ENCODE peak calls at places on chromosomes 1 and 21, in eight cellular contexts. One of them, this sample, is unnamed.

GRCh38 chr1:119747451-119747850 is 21.3 kb downstream of the HMGCS2 start:
- DNase-seq in HFF-Myc: no peak
- DNase-seq in HCT116: no peak
- DNase-seq in pons: no peak
- DNase-seq in NCI-H1105: no peak
- DNase-seq in SK-N-SH: no peak
- DNase-seq in HTR-8/SVneo: no peak
- DNase-seq in AG08396: no peak
- DNase-seq in this sample: no peak

GRCh38 chr1:109625601-109626560 is 6.2 kb downstream of the AMPD2 start:
- DNase-seq in HFF-Myc: no peak
- DNase-seq in pons: no peak
- DNase-seq in HCT116: no peak
- DNase-seq in SK-N-SH: peak
- DNase-seq in NCI-H1105: no peak
- DNase-seq in AG08396: no peak
- DNase-seq in HTR-8/SVneo: no peak
- DNase-seq in this sample: no peak

GRCh38 chr1:182206628-182207239 is 145.2 kb upstream of the ZNF648 start:
- DNase-seq in HTR-8/SVneo: no peak
- DNase-seq in HFF-Myc: no peak
- DNase-seq in NCI-H1105: no peak
- DNase-seq in SK-N-SH: no peak
- DNase-seq in HCT116: no peak
- DNase-seq in AG08396: peak
- DNase-seq in pons: peak
- DNase-seq in this sample: no peak

GRCh38 chr1:24107462-24108225 is 4.3 kb downstream of the MYOM3 start:
- DNase-seq in HTR-8/SVneo: no peak
- DNase-seq in HFF-Myc: no peak
- DNase-seq in pons: no peak
- DNase-seq in SK-N-SH: no peak
- DNase-seq in HCT116: peak
- DNase-seq in AG08396: peak
- DNase-seq in NCI-H1105: no peak
- DNase-seq in this sample: no peak

GRCh38 chr1:115373305-115373704 is 35.3 kb upstream of the NGF start:
- DNase-seq in NCI-H1105: no peak
- DNase-seq in HFF-Myc: no peak
- DNase-seq in HTR-8/SVneo: peak
- DNase-seq in HCT116: no peak
- DNase-seq in AG08396: peak
- DNase-seq in SK-N-SH: no peak
- DNase-seq in pons: no peak
- DNase-seq in this sample: no peak

GRCh38 chr1:39105061-39105840 is 79.1 kb downstream of the NDUFS5 start:
- DNase-seq in AG08396: peak
- DNase-seq in HTR-8/SVneo: no peak
- DNase-seq in HFF-Myc: no peak
- DNase-seq in HCT116: no peak
- DNase-seq in NCI-H1105: peak
- DNase-seq in SK-N-SH: peak
- DNase-seq in pons: no peak
- DNase-seq in this sample: peak

GRCh38 chr1:201288007-201288406 is 4.7 kb downstream of the PKP1 start:
- DNase-seq in SK-N-SH: no peak
- DNase-seq in HCT116: no peak
- DNase-seq in AG08396: no peak
- DNase-seq in NCI-H1105: no peak
- DNase-seq in HFF-Myc: no peak
- DNase-seq in pons: no peak
- DNase-seq in HTR-8/SVneo: no peak
- DNase-seq in this sample: no peak

GRCh38 chr1:173224887-173225280 is 17.8 kb upstream of the TNFSF4 start:
- DNase-seq in HTR-8/SVneo: no peak
- DNase-seq in AG08396: no peak
- DNase-seq in SK-N-SH: no peak
- DNase-seq in HFF-Myc: no peak
- DNase-seq in pons: no peak
- DNase-seq in HCT116: no peak
- DNase-seq in NCI-H1105: no peak
- DNase-seq in this sample: no peak

GRCh38 chr1:19229828-19230325 is 19.8 kb upstream of the UBR4 start:
- DNase-seq in AG08396: no peak
- DNase-seq in NCI-H1105: no peak
- DNase-seq in HFF-Myc: no peak
- DNase-seq in HCT116: no peak
- DNase-seq in SK-N-SH: no peak
- DNase-seq in pons: no peak
- DNase-seq in HTR-8/SVneo: no peak
- DNase-seq in this sample: no peak

GRCh38 chr1:230424440-230425251 is 1.5 kb downstream of the PGBD5 start:
- DNase-seq in AG08396: no peak
- DNase-seq in SK-N-SH: peak
- DNase-seq in NCI-H1105: no peak
- DNase-seq in HFF-Myc: no peak
- DNase-seq in HCT116: no peak
- DNase-seq in HTR-8/SVneo: no peak
- DNase-seq in pons: no peak
- DNase-seq in this sample: peak

GRCh38 chr1:51415963-51416362 is 85.6 kb upstream of the TTC39A start:
- DNase-seq in HCT116: no peak
- DNase-seq in HFF-Myc: no peak
- DNase-seq in HTR-8/SVneo: no peak
- DNase-seq in AG08396: no peak
- DNase-seq in NCI-H1105: no peak
- DNase-seq in pons: no peak
- DNase-seq in SK-N-SH: no peak
- DNase-seq in this sample: peak

GRCh38 chr1:8018492-8019228 is 7.4 kb downstream of the ERRFI1 start:
- DNase-seq in pons: peak
- DNase-seq in AG08396: no peak
- DNase-seq in HTR-8/SVneo: no peak
- DNase-seq in HCT116: no peak
- DNase-seq in NCI-H1105: no peak
- DNase-seq in SK-N-SH: no peak
- DNase-seq in HFF-Myc: no peak
- DNase-seq in this sample: no peak

GRCh38 chr1:101847608-101848007 is 149.1 kb downstream of the OLFM3 start:
- DNase-seq in HFF-Myc: no peak
- DNase-seq in SK-N-SH: no peak
- DNase-seq in HTR-8/SVneo: no peak
- DNase-seq in HCT116: no peak
- DNase-seq in pons: no peak
- DNase-seq in NCI-H1105: no peak
- DNase-seq in AG08396: no peak
- DNase-seq in this sample: peak

GRCh38 chr1:212700597-212700891 is 904 bp upstream of the BATF3 start:
- DNase-seq in AG08396: no peak
- DNase-seq in HCT116: no peak
- DNase-seq in HTR-8/SVneo: no peak
- DNase-seq in pons: peak
- DNase-seq in SK-N-SH: peak
- DNase-seq in HFF-Myc: no peak
- DNase-seq in NCI-H1105: no peak
- DNase-seq in this sample: no peak

GRCh38 chr1:109295712-109296415 is 10.9 kb downstream of the MYBPHL start:
- DNase-seq in pons: no peak
- DNase-seq in SK-N-SH: no peak
- DNase-seq in HFF-Myc: no peak
- DNase-seq in NCI-H1105: no peak
- DNase-seq in AG08396: no peak
- DNase-seq in HCT116: no peak
- DNase-seq in HTR-8/SVneo: no peak
- DNase-seq in this sample: no peak

GRCh38 chr1:111516008-111516535 is 12.6 kb upstream of the ADORA3 start:
- DNase-seq in HTR-8/SVneo: no peak
- DNase-seq in HCT116: no peak
- DNase-seq in HFF-Myc: peak
- DNase-seq in NCI-H1105: no peak
- DNase-seq in pons: peak
- DNase-seq in SK-N-SH: no peak
- DNase-seq in AG08396: peak
- DNase-seq in this sample: peak

GRCh38 chr1:68600049-68600661 is 103.3 kb upstream of the DEPDC1 start:
- DNase-seq in NCI-H1105: no peak
- DNase-seq in HFF-Myc: no peak
- DNase-seq in AG08396: no peak
- DNase-seq in HTR-8/SVneo: no peak
- DNase-seq in SK-N-SH: peak
- DNase-seq in pons: peak
- DNase-seq in HCT116: peak
- DNase-seq in this sample: no peak

GRCh38 chr1:54518489-54518888 is 29.5 kb upstream of the ACOT11 start:
- DNase-seq in AG08396: no peak
- DNase-seq in SK-N-SH: no peak
- DNase-seq in HCT116: no peak
- DNase-seq in HFF-Myc: no peak
- DNase-seq in NCI-H1105: no peak
- DNase-seq in HTR-8/SVneo: no peak
- DNase-seq in pons: no peak
- DNase-seq in this sample: no peak

GRCh38 chr21:35345954-35346353 is 296.9 kb upstream of the RUNX1 start:
- DNase-seq in AG08396: no peak
- DNase-seq in pons: no peak
- DNase-seq in HTR-8/SVneo: no peak
- DNase-seq in HCT116: no peak
- DNase-seq in SK-N-SH: no peak
- DNase-seq in HFF-Myc: no peak
- DNase-seq in NCI-H1105: no peak
- DNase-seq in this sample: no peak

GRCh38 chr1:180123463-180123936 is 31.2 kb upstream of the QSOX1 start:
- DNase-seq in HFF-Myc: no peak
- DNase-seq in SK-N-SH: no peak
- DNase-seq in HTR-8/SVneo: no peak
- DNase-seq in HCT116: no peak
- DNase-seq in AG08396: no peak
- DNase-seq in NCI-H1105: no peak
- DNase-seq in pons: no peak
- DNase-seq in this sample: no peak

GRCh38 chr1:47205918-47206317 is 16.1 kb upstream of the PDZK1IP1 start:
- DNase-seq in pons: no peak
- DNase-seq in HFF-Myc: no peak
- DNase-seq in AG08396: no peak
- DNase-seq in SK-N-SH: no peak
- DNase-seq in HTR-8/SVneo: no peak
- DNase-seq in NCI-H1105: no peak
- DNase-seq in HCT116: no peak
- DNase-seq in this sample: no peak

GRCh38 chr1:50308883-50309282 is 114.4 kb downstream of the DMRTA2 start:
- DNase-seq in HTR-8/SVneo: no peak
- DNase-seq in AG08396: peak
- DNase-seq in HCT116: no peak
- DNase-seq in NCI-H1105: no peak
- DNase-seq in pons: no peak
- DNase-seq in SK-N-SH: peak
- DNase-seq in HFF-Myc: peak
- DNase-seq in this sample: no peak

This sample was measured in G401.